ENCODE peak calls at places on chromosomes 3 and 15, in five cellular contexts. V, Y, M, U and T are unnamed samples. For H3K36me3, the result is how much of the 10 kb centered on the place peaks cover.

GRCh38 chr15:34725565-34725964 is 29.2 kb downstream of the GJD2 start:
- DNase-seq in V (no peak), Y (peak), M (no peak), U (no peak), T (no peak)

GRCh38 chr3:114338651-114339357 is 45.0 kb downstream of the TIGIT start:
- DNase-seq in V (peak), Y (no peak), M (no peak), U (no peak), T (no peak)

GRCh38 chr3:160649596-160649995 is 27.4 kb upstream of the ARL14 start:
- DNase-seq in V (no peak), Y (peak), M (no peak), U (no peak), T (no peak)

GRCh38 chr15:98609144-98609852 is 39.0 kb upstream of the IGF1R start:
- DNase-seq in V (no peak), Y (peak), M (peak), U (peak), T (peak)

GRCh38 chr15:41401904-41402267 is 410 bp downstream of the NDUFAF1 start:
- DNase-seq in V (no peak), Y (no peak), M (no peak), U (no peak), T (no peak)

GRCh38 chr3:9986230-9986725 is 363 bp downstream of the EMC3 start:
- DNase-seq in V (no peak), Y (no peak), M (no peak), U (no peak), T (no peak)

GRCh38 chr3:66437341-66437929 is 63.4 kb downstream of the LRIG1 start:
- DNase-seq in V (no peak), Y (no peak), M (no peak), U (no peak), T (no peak)

GRCh38 chr3:11651900-11652299 is 8.2 kb upstream of the VGLL4 start:
- DNase-seq in V (no peak), Y (peak), M (peak), U (peak), T (no peak)

GRCh38 chr15:56149071-56149470 is 94.6 kb downstream of the RFX7 start:
- DNase-seq in V (no peak), Y (peak), M (no peak), U (no peak), T (no peak)

GRCh38 chr3:187773233-187773962 is 28.1 kb upstream of the BCL6 start:
- DNase-seq in V (no peak), Y (no peak), M (no peak), U (no peak), T (no peak)

GRCh38 chr15:31223478-31224350 is 102.9 kb upstream of the KLF13 start:
- DNase-seq in V (peak), Y (no peak), M (no peak), U (peak), T (no peak)

GRCh38 chr3:58001979-58002378 is 6.2 kb upstream of the FLNB start:
- DNase-seq in V (no peak), Y (no peak), M (no peak), U (no peak), T (no peak)

GRCh38 chr3:58000713-58001467 is 7.3 kb upstream of the FLNB start:
- DNase-seq in V (no peak), Y (no peak), M (no peak), U (no peak), T (no peak)

GRCh38 chr3:57999423-58000115 is 8.7 kb upstream of the FLNB start:
- DNase-seq in V (no peak), Y (peak), M (no peak), U (no peak), T (no peak)

GRCh38 chr3:58000306-58000705 is 7.9 kb upstream of the FLNB start:
- DNase-seq in V (no peak), Y (no peak), M (no peak), U (no peak), T (no peak)

DNA sequence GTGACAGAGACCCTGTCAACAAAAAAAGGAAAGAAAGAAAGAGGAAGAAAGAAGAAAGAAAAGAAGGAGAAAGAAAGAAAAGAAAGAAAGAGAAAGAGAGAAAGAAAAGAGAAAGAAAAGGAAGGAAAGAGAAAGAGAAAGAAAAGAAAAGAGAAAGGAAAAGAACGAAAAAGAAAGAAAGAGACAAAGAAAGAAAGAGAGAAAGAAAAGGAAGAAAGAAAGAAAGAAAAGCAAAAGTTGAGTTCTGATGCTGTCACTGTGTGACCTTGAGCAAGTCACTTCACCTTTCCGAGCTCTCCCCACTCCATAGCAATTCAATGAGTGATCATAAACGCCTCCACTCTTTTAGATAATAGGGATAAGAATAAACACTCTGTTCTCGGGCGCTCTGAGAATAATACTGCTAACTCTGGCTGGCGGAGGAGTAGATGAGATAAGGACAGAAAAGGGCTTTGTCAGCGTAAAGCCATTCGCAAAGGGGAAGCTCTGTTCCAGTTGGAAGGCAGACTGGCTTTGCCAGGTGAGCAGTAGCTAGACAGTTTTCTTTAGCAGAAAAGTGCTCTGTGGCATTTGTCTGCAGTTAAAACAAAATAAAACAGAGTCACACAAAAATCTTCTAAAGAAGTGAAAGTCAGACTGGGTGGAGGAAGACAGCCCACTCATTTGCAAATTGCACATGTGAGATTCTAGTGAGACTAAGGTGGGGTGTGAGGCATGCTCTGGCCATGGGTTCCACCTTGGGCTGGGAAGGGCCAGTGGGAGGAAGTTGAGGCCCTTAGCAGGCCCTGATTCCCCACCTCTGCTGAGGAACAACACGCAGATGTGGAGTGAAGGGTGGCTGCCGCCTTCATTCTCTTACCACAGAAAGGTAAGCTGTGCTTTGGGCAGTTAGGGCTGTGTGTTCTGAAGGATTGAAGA is 9.6 kb upstream of the FLNB start:
- DNase-seq in V (no peak), Y (peak), M (no peak), U (no peak), T (no peak)
- H3K4me3 ChIP-seq in V (no peak), Y (no peak), M (no peak), U (no peak), T (no peak)

DNA sequence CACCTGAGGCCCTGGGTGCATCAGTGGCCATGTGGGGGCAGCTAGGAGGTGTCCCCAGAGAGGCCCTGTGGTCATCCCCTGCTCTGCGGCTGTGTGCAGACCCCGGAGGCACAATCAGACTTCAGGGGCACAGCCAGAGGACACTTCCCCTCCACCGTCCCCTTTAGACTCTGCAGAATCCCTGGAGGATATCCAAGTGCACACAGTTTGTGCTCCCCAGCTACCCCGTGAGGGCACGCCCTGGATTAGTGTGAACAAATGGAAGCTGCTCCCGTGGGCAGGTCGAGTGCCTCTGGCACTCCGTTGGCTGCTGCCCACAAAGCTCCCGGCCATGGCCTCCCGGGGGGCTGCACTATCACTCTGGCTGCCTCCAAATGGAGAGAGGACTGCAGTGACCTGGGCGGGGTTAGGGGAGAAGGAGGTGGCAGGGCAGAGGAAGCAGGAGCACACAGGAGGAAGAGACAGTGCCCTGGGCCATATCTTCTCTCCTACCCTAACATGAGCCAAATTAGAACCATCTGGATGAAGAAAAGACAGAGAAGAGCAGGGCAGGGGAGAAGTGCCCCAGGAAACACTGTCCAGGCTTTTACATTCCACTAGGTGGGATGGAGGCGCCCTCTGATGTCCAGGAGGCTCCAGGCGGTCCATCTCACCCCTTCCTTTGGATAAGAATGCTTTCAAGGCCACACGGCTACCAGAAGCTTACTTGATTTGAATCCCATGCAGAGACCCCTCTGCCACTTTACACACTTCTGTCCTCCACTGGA is 29.5 kb upstream of the ACAD9 start:
- DNase-seq in V (peak), Y (peak), M (no peak), U (peak), T (no peak)
- TF ChIP-seq CTCF in V (no peak), Y (no peak), M (peak), U (peak), T (no peak)

GRCh38 chr3:120344349-120344748 is 4.8 kb downstream of the LRRC58 start:
- DNase-seq in V (no peak), Y (peak), M (no peak), U (no peak), T (no peak)

GRCh38 chr3:120339362-120339761 is 9.8 kb downstream of the LRRC58 start:
- DNase-seq in V (no peak), Y (no peak), M (no peak), U (no peak), T (no peak)

GRCh38 chr3:120338517-120338916 is 10.6 kb downstream of the LRRC58 start:
- DNase-seq in V (no peak), Y (no peak), M (no peak), U (no peak), T (no peak)

GRCh38 chr3:120341658-120342346 is 7.4 kb downstream of the LRRC58 start:
- DNase-seq in V (peak), Y (no peak), M (no peak), U (peak), T (no peak)
- H3K36me3 ChIP-seq in V (under half), Y (under half), M (under half), U (under half), T (under half)

DNA sequence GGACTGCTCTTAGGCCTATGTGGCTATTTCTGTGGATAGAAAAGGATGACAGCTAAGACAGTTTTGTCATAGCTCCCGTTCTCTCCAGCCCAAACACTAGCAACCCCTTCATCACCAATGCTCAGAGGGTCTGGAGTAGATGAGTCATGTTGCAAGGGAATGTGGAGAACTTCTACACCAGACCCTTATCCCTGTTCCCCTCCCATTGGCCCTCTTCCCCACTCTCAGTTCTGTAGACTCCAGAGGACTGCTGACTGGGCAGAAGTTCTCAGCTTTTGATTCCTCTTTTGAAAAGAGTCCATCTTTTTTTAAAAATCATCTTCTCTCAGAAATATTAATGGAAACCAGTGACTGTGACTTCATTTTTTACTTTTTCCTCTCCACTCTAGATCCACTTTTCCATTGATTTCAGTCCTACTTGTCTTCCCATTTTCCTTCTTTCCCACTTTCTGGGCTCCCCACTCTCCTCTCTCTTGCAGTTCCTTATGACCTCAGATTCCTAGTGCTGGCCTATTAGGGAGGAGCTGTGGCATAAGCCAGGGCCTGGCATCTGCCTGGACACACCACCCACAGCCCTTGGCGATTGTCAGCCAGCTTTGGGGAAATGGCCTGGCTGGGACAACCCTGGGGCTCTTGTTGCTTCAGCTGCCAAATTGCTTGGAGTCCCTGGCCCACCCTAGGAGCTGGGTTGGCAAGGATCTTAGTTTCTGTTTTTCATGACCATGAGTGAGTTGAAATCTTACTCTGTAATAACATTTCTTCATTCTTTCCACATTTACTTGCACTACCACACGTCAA is 2.2 kb upstream of the MYZAP start:
- DNase-seq in V (no peak), Y (no peak), M (no peak), U (no peak), T (no peak)
- H3K4me3 ChIP-seq in V (no peak), Y (no peak), M (no peak), U (no peak), T (no peak)